ENCODE peak calls at places on chromosomes 2 and 18, in seven cellular contexts. E is PC-3; O is caudate nucleus; A is tibial artery; L is heart left ventricle; S is fibroblast of lung; U is CD4-positive, alpha-beta T cell. C is an unnamed sample.

GRCh38 chr18:74806700-74807416 is 209.2 kb downstream of the ZNF407 start:
- DNase-seq in L (no peak), O (no peak), A (no peak), E (peak; percentile 97), U (no peak), S (peak; percentile 93), C (no peak)

GRCh38 chr2:84556190-84556589 is 39.9 kb downstream of the DNAH6 start:
- DNase-seq in L (no peak), O (no peak), E (peak; percentile 33), U (no peak), A (no peak), S (no peak), C (no peak)

GRCh38 chr2:10303634-10304378 is 1.1 kb downstream of the HPCAL1 start:
- DNase-seq in O (no peak), U (peak; percentile 20), S (peak; percentile 56), A (no peak), E (peak; percentile 52), L (peak; percentile 79), C (peak; percentile 79)

GRCh38 chr2:96541326-96541725 is 4.8 kb downstream of the ARID5A start:
- DNase-seq in U (no peak), O (no peak), A (no peak), S (no peak), L (no peak), E (no peak), C (no peak)

GRCh38 chr2:128665113-128665512 is 346.4 kb upstream of the HS6ST1 start:
- DNase-seq in U (no peak), L (no peak), E (no peak), A (no peak), S (no peak), O (no peak), C (no peak)

GRCh38 chr2:99451280-99451679 is 38.5 kb downstream of the REV1 start:
- DNase-seq in E (no peak), S (no peak), L (no peak), A (no peak), O (no peak), U (no peak), C (no peak)

GRCh38 chr2:128503358-128504241 is 184.9 kb upstream of the HS6ST1 start:
- DNase-seq in E (no peak), A (peak; percentile 55), L (peak; percentile 55), O (no peak), U (no peak), S (no peak), C (peak; percentile 31)

GRCh38 chr18:3061581-3062416 is 48.9 kb upstream of the LPIN2 start:
- DNase-seq in S (no peak), L (no peak), O (no peak), U (peak; percentile 22), A (no peak), E (no peak), C (peak; percentile 37)

GRCh38 chr2:232931636-232932035 is 61.6 kb downstream of the SNORC start:
- DNase-seq in S (peak; percentile 41), O (no peak), A (no peak), L (no peak), E (no peak), U (no peak), C (no peak)

GRCh38 chr18:8260319-8260718 is 348.9 kb upstream of the RAB12 start:
- DNase-seq in S (peak; percentile 39), O (no peak), A (no peak), E (peak; percentile 68), L (no peak), U (no peak), C (peak; percentile 65)

GRCh38 chr2:52697690-52698089 is 1069.9 kb upstream of the CHAC2 start:
- DNase-seq in O (no peak), E (no peak), A (no peak), L (no peak), U (no peak), S (no peak), C (no peak)

DNA sequence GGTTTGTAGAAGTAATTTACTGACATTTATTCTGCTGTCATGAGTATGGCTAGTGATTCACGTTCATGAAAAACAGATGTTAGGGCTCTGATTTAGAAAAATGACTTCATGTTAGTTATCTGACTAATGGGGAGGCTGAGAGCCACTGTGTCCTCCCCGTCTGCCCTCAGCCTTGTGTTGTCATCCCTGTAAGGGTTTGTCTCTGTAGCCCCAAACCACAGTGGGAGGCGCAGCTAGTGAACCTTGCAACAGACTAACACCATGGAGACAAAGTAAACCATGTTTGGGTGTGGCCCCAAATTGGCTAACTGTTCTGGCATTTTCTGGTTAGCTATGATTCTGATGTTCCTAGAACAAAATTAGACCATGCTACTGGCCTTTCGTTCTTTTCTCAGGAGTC is 60.3 kb downstream of the LRRFIP1 start:
- DNase-seq in L (peak; percentile 84), A (peak; percentile 97), E (peak; percentile 93), U (peak; percentile 86), O (no peak), S (peak; percentile 100), C (peak; percentile 17)
- H3K27ac ChIP-seq in L (peak overlapping the region; percentile 77), A (peak overlapping the region; percentile 90), E (peak overlapping the region; percentile 90), U (peak overlapping the region; percentile 89), O (peak overlapping the region; percentile 54), S (peak overlapping the region; percentile 97), C (no peak overlapping the region)

GRCh38 chr18:48409591-48410094 is 460 bp upstream of the ZBTB7C start:
- DNase-seq in U (no peak), S (peak; percentile 19), A (peak; percentile 82), L (peak; percentile 65), O (peak; percentile 39), E (no peak), C (peak; percentile 80)
- H3K27ac ChIP-seq in U (no peak overlapping the region), S (no peak overlapping the region), A (peak overlapping the region; percentile 91), L (peak overlapping the region; percentile 58), O (peak overlapping the region; percentile 44), E (no peak overlapping the region), C (no peak overlapping the region)

GRCh38 chr2:219408101-219409030 is 9.8 kb upstream of the DES start:
- DNase-seq in A (peak; percentile 64), U (no peak), O (no peak), E (no peak), L (no peak), S (no peak), C (no peak)
- H3K27ac ChIP-seq in A (peak overlapping the region; percentile 94), U (no peak overlapping the region), O (no peak overlapping the region), E (no peak overlapping the region), L (peak overlapping the region; percentile 94), S (no peak overlapping the region), C (no peak overlapping the region)

GRCh38 chr2:54636425-54637139 is 86.9 kb upstream of the EML6 start:
- DNase-seq in S (no peak), E (no peak), A (no peak), O (no peak), L (no peak), U (no peak), C (no peak)
- H3K27ac ChIP-seq in S (no peak overlapping the region), E (no peak overlapping the region), A (peak overlapping the region; percentile 49), O (no peak overlapping the region), L (peak overlapping the region; percentile 88), U (no peak overlapping the region), C (no peak overlapping the region)

DNA sequence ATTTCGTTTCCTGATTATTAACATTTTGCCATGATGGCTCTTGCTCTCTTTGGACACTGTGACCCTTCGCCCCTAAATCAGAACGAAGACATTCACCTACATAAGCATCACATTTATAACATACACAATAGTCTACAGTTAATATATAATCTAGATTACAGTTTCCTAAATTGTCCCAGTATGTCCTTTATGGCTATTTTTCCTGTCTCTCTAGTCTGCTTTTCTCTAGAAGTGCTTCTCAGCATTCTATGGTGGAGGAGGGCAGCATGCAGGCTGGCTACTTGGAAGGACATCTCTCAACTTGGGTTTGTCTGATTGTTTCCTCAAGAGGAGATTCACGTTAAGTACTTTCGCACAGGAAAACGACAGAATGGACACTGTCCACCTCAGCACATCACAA is 49.9 kb downstream of the FAM210A start:
- DNase-seq in O (no peak), U (no peak), E (no peak), A (no peak), S (no peak), L (no peak), C (no peak)
- H3K27ac ChIP-seq in O (no peak overlapping the region), U (no peak overlapping the region), E (no peak overlapping the region), A (no peak overlapping the region), S (no peak overlapping the region), L (peak overlapping the region; percentile 15), C (peak overlapping the region; percentile 49)

DNA sequence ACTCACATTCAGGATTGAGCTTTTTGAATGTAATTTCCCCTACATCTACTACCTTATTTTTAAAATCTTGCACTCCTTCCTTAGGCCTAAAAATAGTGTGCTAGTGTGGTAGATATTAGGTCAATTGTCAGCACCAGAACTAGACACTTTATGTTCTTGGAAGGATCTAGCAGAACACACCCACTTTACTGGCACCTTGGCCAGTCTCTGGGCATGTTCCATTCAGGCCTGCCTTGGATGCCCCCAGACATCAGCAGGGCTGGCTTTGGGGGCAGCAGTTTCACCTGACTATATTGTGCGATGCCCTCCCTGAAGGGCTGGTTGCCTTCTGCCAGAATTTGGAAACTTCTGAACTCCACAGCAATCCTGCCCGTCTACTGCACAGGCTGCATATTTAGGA is 15.3 kb upstream of the NFE2L2 start:
- DNase-seq in E (no peak), A (no peak), O (no peak), U (no peak), L (no peak), S (no peak), C (no peak)
- H3K27ac ChIP-seq in E (no peak overlapping the region), A (peak overlapping the region; percentile 49), O (no peak overlapping the region), U (no peak overlapping the region), L (no peak overlapping the region), S (no peak overlapping the region), C (no peak overlapping the region)

GRCh38 chr2:189959450-189959849 is 103.1 kb downstream of the MSTN start:
- DNase-seq in E (no peak), U (no peak), S (no peak), O (no peak), A (no peak), L (no peak), C (no peak)
- H3K27ac ChIP-seq in E (no peak overlapping the region), U (no peak overlapping the region), S (no peak overlapping the region), O (no peak overlapping the region), A (no peak overlapping the region), L (no peak overlapping the region), C (no peak overlapping the region)

GRCh38 chr2:171919453-171919852 is 2.8 kb upstream of the HAT1 start:
- DNase-seq in E (no peak), S (no peak), U (no peak), A (no peak), O (no peak), L (no peak), C (no peak)

GRCh38 chr2:171924170-171924942 is 2.1 kb downstream of the HAT1 start:
- DNase-seq in O (no peak), L (no peak), U (no peak), A (no peak), S (no peak), E (no peak), C (no peak)

GRCh38 chr2:171921970-171922229 is 361 bp upstream of the HAT1 start:
- DNase-seq in O (no peak), U (no peak), S (no peak), L (no peak), E (no peak), A (no peak), C (no peak)

GRCh38 chr2:171922230-171923022 is at the start of gene HAT1:
- DNase-seq in E (peak; percentile 98), U (peak; percentile 96), A (peak; percentile 99), L (peak; percentile 98), O (peak; percentile 88), S (peak; percentile 96), C (peak; percentile 99)

DNA sequence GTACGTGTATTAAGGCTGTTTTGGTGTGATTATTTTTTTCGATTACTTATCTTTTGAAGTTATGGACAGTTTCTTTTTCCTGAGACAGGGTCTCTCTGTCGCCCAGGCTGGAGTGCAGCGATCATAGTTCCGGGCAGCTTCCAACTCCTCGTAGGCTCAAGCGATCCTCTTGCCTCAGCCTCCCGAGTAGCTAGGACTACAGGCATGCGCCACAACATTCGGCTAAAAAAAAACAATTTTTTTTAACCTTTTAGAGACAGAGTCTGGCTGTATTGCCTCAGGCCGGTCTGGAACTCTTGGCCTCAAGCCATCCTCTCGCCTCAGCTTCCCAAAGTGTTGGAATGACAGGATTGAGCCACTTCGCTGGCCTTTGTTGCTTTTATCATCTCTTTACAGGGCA is 945 bp downstream of the HAT1 start:
- DNase-seq in O (no peak), E (peak; percentile 27), S (peak; percentile 33), U (no peak), A (no peak), L (no peak), C (no peak)
- H3K27ac ChIP-seq in O (no peak overlapping the region), E (peak overlapping the region; percentile 72), S (peak overlapping the region; percentile 96), U (no peak overlapping the region), A (peak overlapping the region; percentile 92), L (peak overlapping the region; percentile 88), C (peak overlapping the region; percentile 91)